ENCODE peak calls at places on chromosomes 13 and 19, in four cellular contexts. X is cardiac muscle cell, L is thoracic aorta, S is fibroblast of lung. C is an unnamed sample.

GRCh38 chr19:2495130-2495641 is 19.3 kb downstream of the GADD45B start:
- DNase-seq in X (peak; percentile 91), L (peak; percentile 66), S (peak; percentile 74), C (no peak)

GRCh38 chr19:41649827-41650226 is 23.0 kb upstream of the CEACAM4 start:
- DNase-seq in X (no peak), L (no peak), S (no peak), C (no peak)

GRCh38 chr13:42798118-42798517 is 16.7 kb downstream of the FAM216B start:
- DNase-seq in X (no peak), L (no peak), S (no peak), C (no peak)

GRCh38 chr19:19554074-19555023 is 16.3 kb downstream of the CILP2 start:
- DNase-seq in X (peak; percentile 53), L (no peak), S (peak; percentile 35), C (no peak)

GRCh38 chr19:14090509-14091085 is at the start of gene SAMD1:
- DNase-seq in X (peak; percentile 95), L (peak; percentile 78), S (peak; percentile 94), C (peak; percentile 68)

GRCh38 chr13:112842343-112842856 is 126.6 kb upstream of the MCF2L start:
- DNase-seq in X (no peak), L (no peak), S (no peak), C (no peak)

GRCh38 chr19:40601061-40601973 is at the start of gene LTBP4:
- DNase-seq in X (peak; percentile 70), L (no peak), S (peak; percentile 52), C (no peak)

GRCh38 chr13:44843403-44843802 is 145.9 kb downstream of the NUFIP1 start:
- DNase-seq in X (no peak), L (no peak), S (no peak), C (no peak)

GRCh38 chr19:7985481-7985911 is 19.9 kb downstream of the ELAVL1 start:
- DNase-seq in X (no peak), L (no peak), S (no peak), C (no peak)

GRCh38 chr19:50433201-50434180 is 799 bp downstream of the MYBPC2 start:
- DNase-seq in X (no peak), L (no peak), S (no peak), C (no peak)

GRCh38 chr13:100280681-100281080 is 191.8 kb downstream of the PCCA start:
- DNase-seq in X (no peak), L (no peak), S (no peak), C (no peak)

GRCh38 chr13:81020010-81020409 is 679.1 kb upstream of the SPRY2 start:
- DNase-seq in X (no peak), L (no peak), S (no peak), C (no peak)

GRCh38 chr13:21929400-21929799 is 258.5 kb downstream of the FGF9 start:
- DNase-seq in X (no peak), L (no peak), S (no peak), C (no peak)

GRCh38 chr13:112901951-112902651 is 66.9 kb upstream of the MCF2L start:
- DNase-seq in X (no peak), L (no peak), S (peak; percentile 4), C (no peak)

GRCh38 chr13:49629947-49630346 is 1.6 kb downstream of the ARL11 start:
- DNase-seq in X (no peak), L (no peak), S (no peak), C (no peak)

GRCh38 chr19:18233224-18233825 is 7.1 kb upstream of the PDE4C start:
- DNase-seq in X (peak; percentile 89), L (no peak), S (peak; percentile 30), C (no peak)

GRCh38 chr19:13051581-13052165 is 51.0 kb downstream of the LYL1 start:
- DNase-seq in X (peak; percentile 87), L (no peak), S (peak; percentile 67), C (no peak)

GRCh38 chr19:3788991-3789778 is 3.0 kb upstream of the MATK start:
- DNase-seq in X (no peak), L (no peak), S (no peak), C (no peak)

GRCh38 chr13:20182231-20182846 is 10.4 kb downstream of the GJB2 start:
- DNase-seq in X (peak; percentile 84), L (no peak), S (peak; percentile 83), C (peak; percentile 67)

GRCh38 chr13:23992722-23993438 is 95.6 kb upstream of the C1QTNF9B start:
- DNase-seq in X (no peak), L (no peak), S (no peak), C (no peak)

GRCh38 chr13:41061914-41062837 is 867 bp downstream of the WBP4 start:
- DNase-seq in X (peak; percentile 79), L (no peak), S (peak; percentile 82), C (no peak)

GRCh38 chr19:33431986-33432385 is 58.5 kb downstream of the CEBPG start:
- DNase-seq in X (no peak), L (no peak), S (no peak), C (no peak)

GRCh38 chr13:48493076-48493765 is 39.7 kb downstream of the RCBTB2 start:
- DNase-seq in X (no peak), L (no peak), S (no peak), C (no peak)

GRCh38 chr19:35852029-35852780 is at the start of gene NPHS1:
- DNase-seq in X (peak; percentile 37), L (no peak), S (no peak), C (no peak)

GRCh38 chr13:44854264-44855060 is 134.8 kb downstream of the NUFIP1 start:
- DNase-seq in X (peak; percentile 15), L (no peak), S (no peak), C (no peak)

GRCh38 chr19:23867895-23868294 is 46.8 kb upstream of the ZNF726 start:
- DNase-seq in X (no peak), L (no peak), S (no peak), C (no peak)

GRCh38 chr19:3670796-3671679 is 29.2 kb downstream of the PIP5K1C start:
- DNase-seq in X (no peak), L (peak; percentile 74), S (peak; percentile 88), C (peak; percentile 13)

GRCh38 chr19:19567391-19567790 is 29.3 kb downstream of the CILP2 start:
- DNase-seq in X (no peak), L (no peak), S (no peak), C (no peak)

GRCh38 chr19:10292206-10292788 is 2.5 kb downstream of the ICAM5 start:
- DNase-seq in X (peak; percentile 95), L (peak; percentile 28), S (peak; percentile 59), C (no peak)

GRCh38 chr19:56868446-56868845 is 27.9 kb upstream of the PEG3 start:
- DNase-seq in X (no peak), L (no peak), S (no peak), C (no peak)

GRCh38 chr19:7482584-7483439 is 6.0 kb downstream of the PEX11G start:
- DNase-seq in X (no peak), L (no peak), S (peak; percentile 14), C (no peak)

GRCh38 chr19:18317998-18318800 is 4.7 kb downstream of the LSM4 start:
- DNase-seq in X (no peak), L (no peak), S (no peak), C (no peak)

GRCh38 chr19:53981408-53981998 is 9.9 kb upstream of the CACNG6 start:
- DNase-seq in X (no peak), L (no peak), S (no peak), C (no peak)
- H3K4me3 ChIP-seq in X (no peak overlapping the region), L (no peak overlapping the region), S (no peak overlapping the region), C (no peak overlapping the region)

GRCh38 chr19:15666186-15666585 is 6.7 kb upstream of the CYP4F12 start:
- DNase-seq in X (no peak), L (no peak), S (no peak), C (no peak)

GRCh38 chr19:15663245-15663644 is 9.6 kb upstream of the CYP4F12 start:
- DNase-seq in X (no peak), L (no peak), S (no peak), C (no peak)

GRCh38 chr19:15671237-15671636 is 1.6 kb upstream of the CYP4F12 start:
- DNase-seq in X (no peak), L (no peak), S (no peak), C (no peak)

GRCh38 chr19:15669440-15669839 is 3.4 kb upstream of the CYP4F12 start:
- DNase-seq in X (no peak), L (no peak), S (no peak), C (no peak)

DNA sequence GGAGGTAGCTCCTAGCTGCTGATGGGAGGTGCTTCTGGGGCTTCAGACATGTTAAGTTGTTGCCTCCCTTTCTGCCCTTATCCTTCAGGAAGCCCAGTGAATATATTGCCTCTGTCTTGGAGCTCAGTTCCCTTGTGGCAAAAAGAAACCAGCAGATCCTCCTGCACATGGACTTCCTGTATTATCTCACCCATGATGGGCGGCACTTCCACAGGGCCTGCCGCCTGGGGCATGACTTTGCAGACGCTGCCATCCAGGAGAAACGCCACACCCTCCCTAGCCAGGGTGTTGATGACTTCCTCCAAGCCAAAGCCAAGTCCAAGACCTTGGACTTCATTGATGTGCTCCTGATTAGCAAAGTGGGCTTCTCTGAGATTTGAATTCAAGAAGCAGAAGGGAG is 6.0 kb upstream of the CYP4F12 start:
- DNase-seq in X (no peak), L (no peak), S (no peak), C (no peak)
- H3K9me3 ChIP-seq in X (no peaks in the 10 kb centered on the region), L (no peaks in the 10 kb centered on the region), S (no peaks in the 10 kb centered on the region), C (peaks cover 21% of the 10 kb centered on the region)

DNA sequence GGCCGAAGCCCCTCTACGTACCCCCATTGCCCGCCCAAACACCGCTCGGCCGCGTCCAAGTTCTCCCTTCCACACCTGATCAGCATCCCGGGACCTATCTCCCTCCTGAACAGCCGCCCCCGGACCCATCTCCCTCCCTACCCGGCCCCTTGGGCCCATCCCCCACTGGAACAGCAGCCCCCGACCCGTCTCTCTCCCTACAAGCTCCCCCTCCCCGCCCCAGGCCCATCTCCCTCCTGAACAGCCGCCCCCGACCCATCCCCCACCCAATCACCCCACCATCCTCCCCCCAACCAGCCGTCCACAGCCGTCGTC is 608 bp downstream of the ZSCAN1 start:
- DNase-seq in X (no peak), L (no peak), S (no peak), C (no peak)
- H3K4me3 ChIP-seq in X (peak overlapping the region; percentile 56), L (peak overlapping the region; percentile 42), S (no peak overlapping the region), C (peak overlapping the region; percentile 10)

GRCh38 chr13:27599096-27599495 is 21.2 kb downstream of the LNX2 start:
- DNase-seq in X (no peak), L (no peak), S (no peak), C (no peak)

GRCh38 chr13:27592865-27593264 is 27.5 kb downstream of the LNX2 start:
- DNase-seq in X (no peak), L (no peak), S (no peak), C (no peak)

GRCh38 chr13:27593267-27593666 is 27.1 kb downstream of the LNX2 start:
- DNase-seq in X (no peak), L (no peak), S (no peak), C (no peak)

GRCh38 chr13:27599845-27600553 is 20.3 kb downstream of the LNX2 start:
- DNase-seq in X (peak; percentile 47), L (no peak), S (peak; percentile 67), C (no peak)

DNA sequence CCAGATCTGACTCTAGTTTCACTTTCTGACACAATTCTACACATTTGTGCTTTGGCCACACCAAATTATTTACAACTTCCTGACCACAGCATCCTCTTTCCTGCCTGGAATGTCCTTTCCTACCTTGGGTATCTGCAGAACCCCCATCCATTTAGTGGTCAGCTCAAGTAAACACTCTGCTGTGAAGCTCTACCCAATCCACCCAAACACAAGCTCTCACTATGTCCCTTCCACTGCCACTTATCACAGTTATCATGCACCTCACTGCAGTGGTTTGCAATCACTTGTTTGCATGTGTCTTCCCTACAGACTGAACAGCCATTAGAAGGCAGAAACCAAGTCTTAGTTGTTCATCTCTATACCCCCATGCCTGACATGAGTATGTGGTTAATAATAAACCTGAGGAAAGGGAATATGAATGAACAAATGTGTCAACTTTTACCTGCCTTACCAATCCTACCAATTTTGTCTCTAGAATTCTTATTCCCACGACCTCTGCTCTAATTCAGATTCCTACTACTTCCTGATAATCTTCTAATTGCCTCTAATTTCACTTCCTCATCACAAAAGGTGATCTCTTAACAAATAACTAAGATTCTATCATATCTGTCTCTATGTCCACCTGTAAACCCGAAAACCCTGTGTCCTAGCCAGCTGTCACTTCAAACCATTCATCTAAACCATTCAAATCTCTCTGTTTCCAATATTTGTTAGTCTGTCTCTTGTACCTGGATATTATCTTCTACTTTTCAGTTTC is 25.1 kb downstream of the LNX2 start:
- DNase-seq in X (no peak), L (no peak), S (no peak), C (no peak)
- H3K9me3 ChIP-seq in X (no peaks in the 10 kb centered on the region), L (no peaks in the 10 kb centered on the region), S (no peaks in the 10 kb centered on the region), C (no peaks in the 10 kb centered on the region)